ENCODE peak calls at places on chromosome 7, in four cellular contexts. One of them, this sample, is unnamed.

GRCh38 chr7:150317748-150318444 is 5.3 kb upstream of the LRRC61 start:
- DNase-seq in HepG2: no peak
- DNase-seq in GM12878: no peak
- DNase-seq in K562: peak
- DNase-seq in this sample: no peak

GRCh38 chr7:154832557-154833138 is 170.3 kb downstream of the PAXIP1 start:
- DNase-seq in K562: no peak
- DNase-seq in GM12878: no peak
- DNase-seq in HepG2: peak
- DNase-seq in this sample: peak

GRCh38 chr7:47648301-47648900 is 66.5 kb upstream of the TNS3 start:
- DNase-seq in HepG2: no peak
- DNase-seq in K562: no peak
- DNase-seq in GM12878: no peak
- DNase-seq in this sample: no peak

GRCh38 chr7:5470721-5471311 is 47.2 kb upstream of the TNRC18 start:
- DNase-seq in HepG2: no peak
- DNase-seq in K562: no peak
- DNase-seq in GM12878: no peak
- DNase-seq in this sample: no peak

GRCh38 chr7:151272410-151272809 is 23.9 kb upstream of the SMARCD3 start:
- DNase-seq in K562: no peak
- DNase-seq in HepG2: no peak
- DNase-seq in GM12878: no peak
- DNase-seq in this sample: no peak

GRCh38 chr7:120059641-120060040 is 213.3 kb upstream of the KCND2 start:
- DNase-seq in K562: no peak
- DNase-seq in GM12878: no peak
- DNase-seq in HepG2: no peak
- DNase-seq in this sample: no peak

GRCh38 chr7:22469371-22470143 is 30.4 kb downstream of the STEAP1B start:
- DNase-seq in K562: no peak
- DNase-seq in GM12878: no peak
- DNase-seq in HepG2: no peak
- DNase-seq in this sample: no peak

GRCh38 chr7:87564290-87564963 is 36.3 kb downstream of the ABCB1 start:
- DNase-seq in K562: no peak
- DNase-seq in GM12878: no peak
- DNase-seq in HepG2: peak
- DNase-seq in this sample: peak

GRCh38 chr7:109261781-109262180 is 692.1 kb downstream of the DNAJB9 start:
- DNase-seq in K562: no peak
- DNase-seq in GM12878: no peak
- DNase-seq in HepG2: no peak
- DNase-seq in this sample: no peak

GRCh38 chr7:129144834-129145668 is 544 bp downstream of the TSPAN33 start:
- DNase-seq in K562: no peak
- DNase-seq in HepG2: no peak
- DNase-seq in GM12878: no peak
- DNase-seq in this sample: no peak

GRCh38 chr7:26101471-26102151 is 50.4 kb upstream of the NFE2L3 start:
- DNase-seq in K562: no peak
- DNase-seq in GM12878: no peak
- DNase-seq in HepG2: peak
- DNase-seq in this sample: no peak

GRCh38 chr7:3649678-3650445 is 348.8 kb downstream of the SDK1 start:
- DNase-seq in K562: no peak
- DNase-seq in GM12878: no peak
- DNase-seq in HepG2: no peak
- DNase-seq in this sample: no peak

GRCh38 chr7:8065356-8065813 is 96.8 kb downstream of the GLCCI1 start:
- DNase-seq in K562: no peak
- DNase-seq in GM12878: no peak
- DNase-seq in HepG2: no peak
- DNase-seq in this sample: no peak

GRCh38 chr7:67346126-67346525 is 349.5 kb downstream of the TYW1 start:
- DNase-seq in K562: no peak
- DNase-seq in HepG2: no peak
- DNase-seq in GM12878: no peak
- DNase-seq in this sample: no peak

GRCh38 chr7:26061340-26062239 is 90.4 kb upstream of the NFE2L3 start:
- DNase-seq in HepG2: peak
- DNase-seq in GM12878: peak
- DNase-seq in K562: peak
- DNase-seq in this sample: peak

GRCh38 chr7:5314864-5315263 is 32.1 kb downstream of the SLC29A4 start:
- DNase-seq in K562: no peak
- DNase-seq in HepG2: no peak
- DNase-seq in GM12878: no peak
- DNase-seq in this sample: no peak

GRCh38 chr7:83947260-83947659 is 247.3 kb downstream of the SEMA3A start:
- DNase-seq in K562: peak
- DNase-seq in GM12878: no peak
- DNase-seq in HepG2: peak
- DNase-seq in this sample: peak

GRCh38 chr7:140638311-140638791 is 2.3 kb downstream of the DENND2A start:
- DNase-seq in HepG2: no peak
- DNase-seq in K562: no peak
- DNase-seq in GM12878: no peak
- DNase-seq in this sample: no peak

GRCh38 chr7:140640727-140641531 is at the start of gene DENND2A:
- DNase-seq in GM12878: no peak
- DNase-seq in K562: peak
- DNase-seq in HepG2: no peak
- DNase-seq in this sample: peak

GRCh38 chr7:140640060-140640611 is 477 bp downstream of the DENND2A start:
- DNase-seq in K562: no peak
- DNase-seq in GM12878: no peak
- DNase-seq in HepG2: no peak
- DNase-seq in this sample: peak

GRCh38 chr7:140641532-140642191 is 1.0 kb upstream of the DENND2A start:
- DNase-seq in K562: no peak
- DNase-seq in HepG2: no peak
- DNase-seq in GM12878: no peak
- DNase-seq in this sample: no peak

DNA sequence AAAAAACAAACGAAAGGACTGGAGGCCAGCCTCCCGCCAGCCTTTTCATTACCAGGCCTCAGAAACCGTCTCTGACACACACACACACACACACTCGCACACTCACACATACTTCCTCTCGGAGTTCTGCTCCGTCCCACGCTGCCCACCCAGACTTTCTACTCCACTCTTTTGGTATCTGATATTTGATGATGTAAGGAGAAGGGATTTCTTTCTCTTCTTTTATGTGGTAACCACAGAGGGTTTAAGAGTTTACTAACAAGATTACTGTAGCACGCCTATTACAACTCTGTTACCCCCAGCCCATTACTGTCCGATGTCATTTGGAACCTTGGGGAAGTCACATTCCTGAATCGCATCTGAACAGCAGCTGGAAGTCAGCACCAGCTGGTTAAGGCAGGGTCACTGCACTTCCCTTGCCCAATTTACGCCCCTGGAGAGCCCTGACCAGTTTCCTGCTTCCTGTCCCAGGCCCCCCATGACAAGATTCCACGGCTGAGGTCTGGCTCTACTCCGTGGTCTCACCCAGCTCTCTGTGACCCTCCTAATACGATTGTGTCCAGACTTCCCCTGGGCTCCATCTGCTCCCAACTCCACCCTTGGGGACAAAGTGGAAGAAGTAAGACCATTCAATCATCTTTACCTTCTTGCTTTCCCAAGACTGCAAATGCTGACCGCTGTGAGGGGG is 1.1 kb downstream of the DENND2A start:
- DNase-seq in GM12878: no peak
- DNase-seq in HepG2: no peak
- DNase-seq in K562: no peak
- DNase-seq in this sample: no peak
- TF ChIP-seq FOXM1 in GM12878: no peak
- TF ChIP-seq FOXM1 in HepG2: no peak
- TF ChIP-seq FOXM1 in K562: no peak
- TF ChIP-seq FOXM1 in this sample: no peak

GRCh38 chr7:55509322-55509721 is 63.0 kb downstream of the VOPP1 start:
- DNase-seq in K562: no peak
- DNase-seq in GM12878: no peak
- DNase-seq in HepG2: no peak
- DNase-seq in this sample: no peak

GRCh38 chr7:55505259-55505658 is 67.0 kb downstream of the VOPP1 start:
- DNase-seq in GM12878: no peak
- DNase-seq in HepG2: no peak
- DNase-seq in K562: no peak
- DNase-seq in this sample: no peak

GRCh38 chr7:55510621-55511020 is 61.7 kb downstream of the VOPP1 start:
- DNase-seq in HepG2: no peak
- DNase-seq in GM12878: no peak
- DNase-seq in K562: no peak
- DNase-seq in this sample: no peak

GRCh38 chr7:55507743-55508142 is 64.6 kb downstream of the VOPP1 start:
- DNase-seq in GM12878: no peak
- DNase-seq in HepG2: no peak
- DNase-seq in K562: no peak
- DNase-seq in this sample: no peak

DNA sequence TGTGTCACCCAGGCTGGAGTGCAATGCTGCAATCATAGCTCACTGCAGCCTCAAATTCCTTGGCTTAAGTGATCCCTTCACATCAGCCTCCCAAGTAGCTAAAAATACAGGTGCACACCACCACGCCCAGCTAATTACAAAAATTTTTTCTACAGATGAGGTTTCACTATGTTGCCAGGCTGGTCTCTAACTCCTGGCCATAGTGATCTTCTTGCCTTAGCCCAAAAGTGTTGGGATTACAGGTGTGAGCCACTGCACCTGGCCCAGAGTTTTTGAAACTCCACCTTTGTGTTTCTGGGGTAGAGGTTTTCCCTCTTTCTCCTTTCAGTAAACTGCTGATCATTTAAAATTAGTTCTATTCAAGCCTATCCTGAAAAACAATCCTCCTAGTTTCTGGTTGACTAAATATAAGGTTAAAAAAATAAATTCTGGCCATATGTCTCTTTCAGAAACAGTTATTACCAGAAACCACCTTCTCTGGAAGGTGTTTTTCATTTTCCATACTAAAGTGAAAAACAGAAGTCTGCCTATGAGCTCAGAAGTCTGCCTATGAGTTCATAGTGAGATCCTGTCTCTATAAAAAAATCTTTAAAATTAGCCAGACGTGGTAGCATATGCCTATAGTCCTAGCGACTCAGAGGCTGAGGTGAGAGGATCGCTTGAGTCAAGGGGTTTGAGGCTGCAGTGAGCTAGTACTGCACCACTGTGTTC is 63.8 kb downstream of the VOPP1 start:
- DNase-seq in K562: no peak
- DNase-seq in GM12878: no peak
- DNase-seq in HepG2: peak
- DNase-seq in this sample: no peak
- TF ChIP-seq FOXK2 in K562: no peak
- TF ChIP-seq FOXK2 in GM12878: no peak
- TF ChIP-seq FOXK2 in HepG2: no peak
- TF ChIP-seq FOXK2 in this sample: no peak

GRCh38 chr7:140924019-140924820 is 509 bp downstream of the BRAF start:
- DNase-seq in GM12878: peak
- DNase-seq in HepG2: peak
- DNase-seq in K562: peak
- DNase-seq in this sample: peak
- TF ChIP-seq FOXM1 in GM12878: peak
- TF ChIP-seq FOXM1 in HepG2: no peak
- TF ChIP-seq FOXM1 in K562: no peak
- TF ChIP-seq FOXM1 in this sample: peak

GRCh38 chr7:464177-464711 is 55.4 kb downstream of the PDGFA start:
- DNase-seq in K562: no peak
- DNase-seq in GM12878: no peak
- DNase-seq in HepG2: no peak
- DNase-seq in this sample: no peak
- TF ChIP-seq FOXK2 in K562: no peak
- TF ChIP-seq FOXK2 in GM12878: no peak
- TF ChIP-seq FOXK2 in HepG2: no peak
- TF ChIP-seq FOXK2 in this sample: no peak

GRCh38 chr7:44136731-44137130 is 4.4 kb downstream of the MYL7 start:
- DNase-seq in HepG2: no peak
- DNase-seq in K562: no peak
- DNase-seq in GM12878: no peak
- DNase-seq in this sample: no peak

GRCh38 chr7:44140341-44140740 is 791 bp downstream of the MYL7 start:
- DNase-seq in GM12878: no peak
- DNase-seq in HepG2: no peak
- DNase-seq in K562: no peak
- DNase-seq in this sample: no peak

GRCh38 chr7:44139311-44140010 is 1.7 kb downstream of the MYL7 start:
- DNase-seq in HepG2: no peak
- DNase-seq in K562: no peak
- DNase-seq in GM12878: no peak
- DNase-seq in this sample: no peak

GRCh38 chr7:44141221-44141850 is at the start of gene MYL7:
- DNase-seq in K562: no peak
- DNase-seq in GM12878: no peak
- DNase-seq in HepG2: no peak
- DNase-seq in this sample: no peak

DNA sequence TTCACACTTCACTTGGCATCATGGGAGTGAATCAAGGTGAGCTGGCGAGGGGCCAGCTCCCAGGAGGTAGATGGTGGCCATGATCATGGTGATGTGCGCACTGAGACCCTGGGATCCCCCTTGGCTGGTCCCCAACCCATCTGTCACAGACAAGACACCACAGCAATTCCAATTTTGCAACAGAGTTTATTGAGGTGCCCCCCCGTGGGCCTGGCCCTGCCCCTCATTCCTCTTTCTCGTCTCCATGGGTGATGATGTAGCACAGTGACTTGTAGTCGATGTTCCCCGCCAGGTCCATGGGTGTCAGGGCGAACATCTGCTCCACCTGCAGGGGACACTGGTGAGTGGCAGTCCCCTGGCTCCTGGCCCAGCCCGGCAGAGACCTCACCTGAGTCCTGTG is 2.4 kb downstream of the MYL7 start:
- DNase-seq in K562: no peak
- DNase-seq in HepG2: no peak
- DNase-seq in GM12878: no peak
- DNase-seq in this sample: no peak
- TF ChIP-seq FOXM1 in K562: no peak
- TF ChIP-seq FOXM1 in HepG2: no peak
- TF ChIP-seq FOXM1 in GM12878: no peak
- TF ChIP-seq FOXM1 in this sample: no peak

GRCh38 chr7:155839461-155839860 is 27.2 kb upstream of the SHH start:
- DNase-seq in GM12878: no peak
- DNase-seq in K562: no peak
- DNase-seq in HepG2: no peak
- DNase-seq in this sample: no peak

GRCh38 chr7:155834486-155835048 is 22.3 kb upstream of the SHH start:
- DNase-seq in HepG2: no peak
- DNase-seq in K562: no peak
- DNase-seq in GM12878: no peak
- DNase-seq in this sample: no peak

GRCh38 chr7:155835446-155836215 is 23.4 kb upstream of the SHH start:
- DNase-seq in K562: no peak
- DNase-seq in HepG2: no peak
- DNase-seq in GM12878: no peak
- DNase-seq in this sample: no peak

GRCh38 chr7:155836216-155837125 is 24.2 kb upstream of the SHH start:
- DNase-seq in K562: no peak
- DNase-seq in HepG2: no peak
- DNase-seq in GM12878: no peak
- DNase-seq in this sample: no peak

GRCh38 chr7:155837126-155837479 is 24.8 kb upstream of the SHH start:
- DNase-seq in GM12878: no peak
- DNase-seq in K562: no peak
- DNase-seq in HepG2: no peak
- DNase-seq in this sample: no peak
- TF ChIP-seq FOXK2 in GM12878: no peak
- TF ChIP-seq FOXK2 in K562: no peak
- TF ChIP-seq FOXK2 in HepG2: no peak
- TF ChIP-seq FOXK2 in this sample: no peak

This sample was measured in HEK293T.